ENCODE peak calls at places on chromosomes 4 and X, in eight cellular contexts. I is thyroid gland, C is A549, D is transverse colon, Y is body of pancreas, E is HCT116, X is heart left ventricle, T is tibial nerve. J is an unnamed sample.

GRCh38 chr4:23233596-23233995 is 540.9 kb downstream of the GBA3 start:
- DNase-seq in I (no peak), C (no peak), D (no peak), Y (no peak), E (no peak), X (no peak), T (no peak), J (no peak)

GRCh38 chr4:174122705-174123104 is 160.8 kb downstream of the FBXO8 start:
- DNase-seq in I (no peak), C (no peak), D (no peak), Y (no peak), E (no peak), X (no peak), T (no peak), J (no peak)

GRCh38 chr4:5956285-5957021 is 61.8 kb downstream of the C4orf50 start:
- DNase-seq in I (peak), C (no peak), D (no peak), Y (peak), E (no peak), X (no peak), T (no peak), J (no peak)

GRCh38 chr4:4333265-4333706 is 43.2 kb downstream of the ZBTB49 start:
- DNase-seq in I (no peak), C (no peak), D (peak), Y (no peak), E (no peak), X (no peak), T (no peak), J (no peak)

GRCh38 chr4:37995981-37996770 is 36.0 kb downstream of the PTTG2 start:
- DNase-seq in I (peak), C (no peak), D (peak), Y (no peak), E (no peak), X (no peak), T (no peak), J (no peak)

GRCh38 chr4:81375745-81376144 is 96.0 kb downstream of the RASGEF1B start:
- DNase-seq in I (no peak), C (no peak), D (no peak), Y (no peak), E (no peak), X (no peak), T (no peak), J (peak)

GRCh38 chrX:17553451-17553850 is 178.5 kb downstream of the NHS start:
- DNase-seq in I (no peak), C (no peak), D (peak), Y (no peak), E (no peak), X (no peak), T (no peak), J (no peak)

GRCh38 chr4:19462117-19462516 is 789.6 kb upstream of the SLIT2 start:
- DNase-seq in I (no peak), C (no peak), D (no peak), Y (no peak), E (no peak), X (no peak), T (no peak), J (no peak)

GRCh38 chr4:157280673-157281072 is 60.1 kb downstream of the GRIA2 start:
- DNase-seq in I (no peak), C (no peak), D (no peak), Y (no peak), E (no peak), X (no peak), T (no peak), J (no peak)

GRCh38 chrX:69321789-69322188 is 156.5 kb upstream of the PJA1 start:
- DNase-seq in I (no peak), C (no peak), D (no peak), Y (no peak), E (no peak), X (no peak), T (no peak), J (no peak)

GRCh38 chrX:77622672-77623071 is 163.3 kb downstream of the ATRX start:
- DNase-seq in I (no peak), C (no peak), D (no peak), Y (no peak), E (no peak), X (no peak), T (no peak), J (no peak)

GRCh38 chr4:87632469-87632868 is 17.6 kb upstream of the DMP1 start:
- DNase-seq in I (no peak), C (no peak), D (no peak), Y (no peak), E (no peak), X (no peak), T (no peak), J (no peak)

GRCh38 chr4:98773638-98774037 is 115.2 kb upstream of the TSPAN5 start:
- DNase-seq in I (no peak), C (no peak), D (no peak), Y (no peak), E (no peak), X (no peak), T (no peak), J (no peak)

GRCh38 chr4:12041828-12042227 is 613.1 kb upstream of the HS3ST1 start:
- DNase-seq in I (no peak), C (no peak), D (no peak), Y (no peak), E (no peak), X (no peak), T (no peak), J (no peak)

GRCh38 chrX:106899841-106900240 is 3.3 kb downstream of the RIPPLY1 start:
- DNase-seq in I (no peak), C (no peak), D (no peak), Y (no peak), E (no peak), X (no peak), T (no peak), J (no peak)

GRCh38 chrX:97399400-97399799 is 515.7 kb downstream of the RPA4 start:
- DNase-seq in I (no peak), C (peak), D (no peak), Y (no peak), E (no peak), X (no peak), T (no peak), J (peak)

GRCh38 chr4:168993724-168994510 is 16.1 kb downstream of the CBR4 start:
- DNase-seq in I (peak), C (no peak), D (no peak), Y (no peak), E (no peak), X (no peak), T (no peak), J (no peak)

DNA sequence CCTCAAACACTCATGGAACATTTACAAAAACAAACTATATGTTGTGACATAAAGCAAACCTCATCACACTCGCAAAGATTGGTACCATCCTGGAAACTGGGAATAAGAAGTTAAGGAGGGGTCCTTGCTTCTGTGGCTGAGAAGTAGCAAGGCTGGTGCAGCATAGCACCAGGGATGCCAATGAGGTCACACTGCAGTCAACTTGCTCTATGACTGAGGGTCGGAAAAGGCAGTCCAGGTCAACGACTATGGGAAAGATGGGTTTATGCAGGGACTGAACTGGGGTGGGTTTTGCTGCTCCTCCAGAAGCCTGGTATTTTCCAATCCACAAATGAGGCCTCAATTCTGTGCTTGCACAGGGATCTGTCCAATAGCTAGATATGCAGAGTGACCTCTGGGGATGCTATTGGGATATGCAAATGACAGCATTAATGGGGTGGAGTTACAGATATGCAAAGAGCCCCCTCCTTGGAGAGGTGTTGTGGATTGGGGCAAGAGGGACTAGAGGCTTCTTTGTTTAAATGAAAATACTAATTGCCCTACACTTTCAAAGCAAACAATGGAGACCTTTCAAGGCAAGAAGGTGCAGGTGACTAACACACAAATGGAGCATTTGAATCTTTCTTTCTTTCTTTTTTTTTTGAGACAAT is 7.2 kb upstream of the IL13RA1 start:
- DNase-seq in I (no peak), C (no peak), D (no peak), Y (no peak), E (no peak), X (no peak), T (no peak), J (no peak)
- TF ChIP-seq POLR2A in I (no peak), C (no peak), D (no peak), Y (no peak), E (no peak), X (no peak), T (no peak), J (no peak)

DNA sequence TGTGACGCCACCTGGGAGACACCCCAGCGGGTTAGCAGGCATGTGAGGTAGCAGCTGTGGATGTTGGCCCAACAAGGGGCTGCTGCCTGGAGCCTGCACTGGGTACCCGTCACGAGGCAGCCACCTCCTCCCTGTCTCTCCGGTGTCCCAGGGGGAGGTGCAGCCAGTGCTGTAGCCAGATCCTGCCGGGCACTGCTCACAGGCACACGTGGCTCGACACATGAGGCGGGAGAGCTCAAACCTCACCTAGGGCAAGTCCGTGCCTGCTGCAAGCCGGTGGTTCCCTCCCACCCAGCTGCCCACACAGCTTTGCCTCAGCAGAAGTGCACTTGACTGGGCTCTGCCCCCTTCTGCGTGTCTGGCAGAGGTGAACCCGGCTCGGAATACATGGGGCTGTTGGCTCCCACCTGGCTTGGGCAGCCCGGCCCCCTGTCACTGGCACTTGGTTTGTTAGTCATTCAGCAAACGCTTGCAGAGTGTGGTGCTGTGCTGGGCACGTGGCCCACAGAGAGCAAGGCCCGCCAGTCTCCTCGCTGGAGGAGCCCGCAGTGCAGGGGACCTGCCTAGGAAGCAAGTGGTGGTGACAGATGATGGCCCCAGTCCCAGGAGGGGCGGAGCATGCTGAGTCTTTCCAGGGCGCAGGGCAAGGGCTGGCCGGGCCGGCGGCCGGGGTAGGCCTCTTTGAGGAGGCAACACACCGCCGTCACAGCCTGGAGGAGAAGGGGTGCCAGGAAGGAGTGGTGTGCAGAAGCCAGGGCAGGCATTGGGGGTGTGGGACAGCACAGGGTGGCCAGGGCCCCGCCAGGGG is 10.1 kb upstream of the SH3TC1 start:
- DNase-seq in I (peak), C (no peak), D (no peak), Y (peak), E (no peak), X (peak), T (no peak), J (no peak)
- TF ChIP-seq POLR2A in I (no peak), C (no peak), D (no peak), Y (no peak), E (no peak), X (no peak), T (no peak), J (no peak)

GRCh38 chrX:40054793-40055192 is 43.0 kb downstream of the BCOR start:
- DNase-seq in I (no peak), C (no peak), D (no peak), Y (no peak), E (no peak), X (no peak), T (no peak), J (no peak)
- TF ChIP-seq POLR2A in I (no peak), C (no peak), D (no peak), Y (no peak), E (no peak), X (no peak), T (no peak), J (no peak)

GRCh38 chr4:143336828-143337599 is at the start of gene GAB1:
- DNase-seq in I (peak), C (peak), D (peak), Y (peak), E (no peak), X (peak), T (peak), J (peak)
- TF ChIP-seq POLR2A in I (no peak), C (no peak), D (peak), Y (peak), E (no peak), X (no peak), T (peak), J (peak)

GRCh38 chr4:57139783-57140182 is 29.6 kb upstream of the IGFBP7 start:
- DNase-seq in I (no peak), C (no peak), D (no peak), Y (no peak), E (no peak), X (no peak), T (no peak), J (no peak)

GRCh38 chr4:57137261-57137660 is 27.1 kb upstream of the IGFBP7 start:
- DNase-seq in I (no peak), C (no peak), D (no peak), Y (no peak), E (no peak), X (no peak), T (no peak), J (no peak)

GRCh38 chr4:57131849-57132745 is 21.9 kb upstream of the IGFBP7 start:
- DNase-seq in I (peak), C (no peak), D (no peak), Y (peak), E (no peak), X (no peak), T (no peak), J (no peak)

GRCh38 chr4:57132746-57133142 is 22.6 kb upstream of the IGFBP7 start:
- DNase-seq in I (no peak), C (no peak), D (no peak), Y (no peak), E (no peak), X (no peak), T (no peak), J (no peak)

DNA sequence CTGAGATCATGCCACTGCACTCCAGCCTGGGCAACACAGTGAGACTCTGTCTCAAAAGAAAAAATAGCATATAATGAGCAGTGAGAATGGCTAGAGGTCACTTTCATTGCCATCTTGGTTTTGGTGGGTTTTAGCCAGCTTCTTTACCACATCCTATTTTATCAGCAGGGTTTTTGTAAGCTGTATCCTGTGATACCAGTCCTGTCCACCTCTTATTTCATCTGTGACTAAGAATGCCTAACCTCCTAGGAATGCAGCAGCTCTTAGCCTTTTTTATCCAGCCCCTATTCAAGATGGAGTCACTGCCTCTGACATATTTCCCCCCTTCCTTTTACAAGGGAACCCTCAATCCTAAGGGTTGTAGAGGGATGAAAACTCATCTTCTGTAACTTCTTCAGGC is 26.1 kb upstream of the IGFBP7 start:
- DNase-seq in I (no peak), C (no peak), D (no peak), Y (no peak), E (no peak), X (no peak), T (no peak), J (no peak)
- TF ChIP-seq POLR2A in I (no peak), C (no peak), D (no peak), Y (no peak), E (no peak), X (no peak), T (no peak), J (no peak)

DNA sequence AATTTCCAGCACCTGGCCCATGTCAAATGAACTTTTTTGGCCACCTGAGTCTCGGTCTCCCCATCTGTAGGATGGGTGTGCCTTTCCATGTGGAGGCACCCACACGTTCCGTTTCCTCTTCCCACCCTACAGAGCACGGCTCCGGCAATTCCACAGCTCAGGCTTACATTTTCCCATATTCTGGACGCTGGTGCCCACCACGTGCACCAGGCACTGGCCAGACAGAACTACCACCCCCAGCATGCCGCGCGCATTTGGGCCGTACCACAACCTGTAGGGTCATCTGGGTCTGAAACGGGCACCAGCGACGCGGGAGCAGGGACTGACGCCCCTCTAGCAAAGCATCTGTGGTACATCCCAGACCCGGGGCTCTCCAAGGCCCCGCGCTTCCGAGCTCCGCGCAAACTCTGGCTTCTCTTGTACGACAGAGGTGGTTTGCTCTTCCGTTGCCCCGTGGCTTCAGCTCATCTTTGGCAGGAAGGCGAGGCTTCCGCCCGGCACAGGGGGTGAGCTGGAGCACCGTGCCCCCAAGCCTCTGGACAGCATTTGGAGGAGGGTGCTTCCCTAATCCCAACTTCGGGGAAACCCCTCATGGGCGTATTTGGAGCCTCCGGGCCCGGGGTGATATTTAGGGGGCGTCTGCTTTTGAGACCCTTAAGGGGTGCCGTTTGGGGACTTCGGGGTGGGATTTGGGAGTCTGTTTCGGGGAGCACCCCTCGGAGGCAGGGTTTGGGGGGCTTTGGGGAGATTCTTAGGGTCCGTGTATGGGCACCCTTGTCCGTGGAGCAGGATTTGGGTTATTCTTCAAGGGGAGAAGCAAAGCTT is 3.0 kb upstream of the UBA1 start:
- DNase-seq in I (peak), C (peak), D (peak), Y (peak), E (peak), X (peak), T (peak), J (peak)
- TF ChIP-seq POLR2A in I (no peak), C (peak), D (peak), Y (no peak), E (peak), X (no peak), T (peak), J (peak)

GRCh38 chr4:26861434-26862186 is 969 bp downstream of the STIM2 start:
- DNase-seq in I (peak), C (peak), D (peak), Y (peak), E (no peak), X (peak), T (peak), J (peak)
- TF ChIP-seq POLR2A in I (no peak), C (no peak), D (peak), Y (no peak), E (no peak), X (no peak), T (peak), J (no peak)

DNA sequence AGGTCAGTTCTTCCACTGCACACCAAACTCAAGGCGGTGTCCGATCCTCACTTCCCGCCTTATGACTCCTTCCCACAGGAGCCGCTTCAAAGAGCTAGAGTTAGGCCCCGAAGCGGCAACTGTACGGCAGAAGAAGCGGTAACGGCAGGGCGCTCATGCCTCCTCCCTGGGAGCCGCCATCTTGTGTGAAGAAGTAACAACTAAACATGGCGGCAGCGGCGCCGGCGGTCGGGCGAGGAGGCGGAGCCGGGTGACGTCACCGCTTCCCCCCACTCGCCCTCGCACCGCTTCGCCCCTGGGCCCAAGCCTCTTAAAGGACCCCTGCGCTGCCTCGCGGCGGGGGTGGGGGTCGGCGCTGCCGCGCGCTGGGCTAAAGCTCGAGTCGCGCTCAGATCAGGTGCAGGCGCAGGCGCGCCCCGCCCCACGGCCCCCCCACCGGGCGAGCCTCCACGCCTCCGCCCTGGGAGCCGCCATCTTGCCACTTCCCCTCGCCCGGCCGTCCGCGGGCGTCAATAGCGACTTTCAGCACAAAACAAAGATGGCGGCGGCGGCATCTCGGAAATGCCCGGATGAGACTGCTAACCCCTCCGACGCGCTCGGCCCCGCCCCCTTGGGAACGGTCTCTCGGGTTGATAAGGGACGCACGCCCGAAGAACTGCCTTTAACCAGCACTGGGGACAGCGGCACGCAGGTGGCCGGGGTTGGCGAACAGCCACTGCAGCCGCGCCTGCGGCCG is at the start of gene HCFC1:
- DNase-seq in I (peak), C (peak), D (peak), Y (peak), E (peak), X (peak), T (peak), J (peak)
- TF ChIP-seq POLR2A in I (no peak), C (peak), D (no peak), Y (peak), E (no peak), X (peak), T (peak), J (peak)

GRCh38 chr4:10115657-10116624 is 658 bp downstream of the WDR1 start:
- DNase-seq in I (peak), C (peak), D (peak), Y (peak), E (peak), X (no peak), T (no peak), J (peak)
- TF ChIP-seq POLR2A in I (no peak), C (no peak), D (peak), Y (no peak), E (no peak), X (no peak), T (no peak), J (peak)

GRCh38 chrX:133661962-133662839 is 246.9 kb upstream of the GPC4 start:
- DNase-seq in I (no peak), C (no peak), D (no peak), Y (no peak), E (no peak), X (no peak), T (no peak), J (no peak)
- TF ChIP-seq POLR2A in I (no peak), C (no peak), D (no peak), Y (no peak), E (no peak), X (no peak), T (no peak), J (no peak)